ENCODE peak calls at places on chromosomes 13 and 19, in eight cellular contexts. R is tibial nerve, K is WTC11, L is IMR-90, O is thoracic aorta, Z is adrenal gland, P is PC-3, H is brain microvascular endothelial cell. A is an unnamed sample.

GRCh38 chr13:109381546-109382180 is 404.7 kb downstream of the IRS2 start:
- DNase-seq in H (peak; percentile 72), K (no peak), O (no peak), L (peak; percentile 71), Z (no peak), P (no peak), R (no peak), A (no peak)

GRCh38 chr19:32971012-32971595 is 654 bp downstream of the CEP89 start:
- DNase-seq in R (no peak), O (no peak), L (no peak), K (no peak), Z (no peak), H (no peak), P (no peak), A (no peak)

GRCh38 chr19:57282011-57282636 is 1.8 kb downstream of the ZNF460 start:
- DNase-seq in K (no peak), O (no peak), P (peak; percentile 62), Z (no peak), H (no peak), R (no peak), L (no peak), A (no peak)

GRCh38 chr19:58572026-58572817 is 913 bp downstream of the MZF1 start:
- DNase-seq in H (no peak), L (no peak), O (no peak), K (no peak), R (no peak), Z (no peak), P (no peak), A (no peak)

GRCh38 chr19:41527079-41527478 is 48.9 kb upstream of the CEACAM21 start:
- DNase-seq in K (no peak), H (no peak), Z (no peak), P (no peak), R (no peak), L (no peak), O (no peak), A (no peak)

GRCh38 chr13:107553838-107554237 is 661.5 kb downstream of the LIG4 start:
- DNase-seq in K (no peak), P (peak; percentile 3), O (no peak), R (no peak), L (peak; percentile 69), Z (no peak), H (peak; percentile 14), A (no peak)

GRCh38 chr19:10751109-10751972 is 33.5 kb downstream of the DNM2 start:
- DNase-seq in K (no peak), Z (no peak), H (no peak), P (no peak), O (no peak), R (no peak), L (no peak), A (no peak)

GRCh38 chr19:2186071-2186846 is 22.5 kb downstream of the DOT1L start:
- DNase-seq in R (peak; percentile 78), H (peak; percentile 85), P (no peak), K (no peak), L (peak; percentile 95), Z (peak; percentile 58), O (peak; percentile 62), A (peak; percentile 97)

GRCh38 chr13:106532111-106532929 is 3.1 kb downstream of the EFNB2 start:
- DNase-seq in R (no peak), K (no peak), H (peak; percentile 58), L (peak; percentile 32), O (no peak), Z (no peak), P (peak; percentile 41), A (no peak)

GRCh38 chr19:58409010-58409790 is 751 bp downstream of the ZNF584 start:
- DNase-seq in R (no peak), Z (peak; percentile 28), H (no peak), L (peak; percentile 22), O (no peak), P (peak; percentile 56), K (peak; percentile 31), A (no peak)

GRCh38 chr19:46772170-46773017 is 16.0 kb downstream of the SLC1A5 start:
- DNase-seq in H (no peak), K (no peak), P (no peak), L (no peak), O (no peak), Z (no peak), R (no peak), A (no peak)

GRCh38 chr19:51691122-51692064 is 1.7 kb upstream of the SPACA6 start:
- DNase-seq in P (no peak), H (no peak), L (peak; percentile 65), K (peak; percentile 25), R (no peak), Z (no peak), O (no peak), A (no peak)

GRCh38 chr19:2337329-2337707 is 8.8 kb downstream of the SPPL2B start:
- DNase-seq in H (peak; percentile 24), P (no peak), L (peak; percentile 43), Z (no peak), O (no peak), R (peak; percentile 35), K (peak; percentile 76), A (no peak)

GRCh38 chr13:74409551-74409950 is 275.3 kb upstream of the KLF12 start:
- DNase-seq in O (no peak), L (no peak), K (no peak), P (no peak), R (no peak), Z (no peak), H (no peak), A (no peak)

GRCh38 chr13:74414458-74414857 is 280.3 kb upstream of the KLF12 start:
- DNase-seq in H (no peak), P (no peak), O (no peak), Z (no peak), L (no peak), R (no peak), K (no peak), A (no peak)

GRCh38 chr13:74413482-74413881 is 279.3 kb upstream of the KLF12 start:
- DNase-seq in L (no peak), H (no peak), K (no peak), O (no peak), P (no peak), Z (no peak), R (no peak), A (no peak)
- TF ChIP-seq CTCF in L (no peak), H (no peak), K (no peak), O (no peak), P (no peak), Z (no peak), R (no peak), A (no peak)

DNA sequence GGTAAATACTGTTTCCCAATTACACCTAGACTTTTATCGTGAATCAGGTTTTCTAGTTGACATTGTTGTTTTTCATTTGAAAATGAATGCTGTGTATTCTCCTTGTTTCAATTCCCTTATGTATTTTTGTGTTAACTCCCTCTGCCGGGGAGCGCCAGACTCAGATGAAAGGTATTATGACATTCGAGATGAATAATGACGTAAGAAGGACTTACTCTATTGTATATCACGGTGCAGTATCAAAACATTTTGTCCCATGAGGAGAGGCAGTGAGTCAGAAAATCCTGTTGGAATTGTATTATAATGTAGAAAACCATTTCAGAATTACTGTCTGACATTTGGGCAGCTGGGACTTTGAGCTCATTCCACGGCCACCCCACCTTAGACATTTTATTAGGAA is 61.6 kb downstream of the LRCH1 start:
- DNase-seq in P (no peak), L (peak; percentile 93), R (no peak), H (peak; percentile 66), O (no peak), Z (no peak), K (no peak), A (no peak)
- TF ChIP-seq CTCF in P (no peak), L (peak; percentile 42), R (no peak), H (peak; percentile 58), O (no peak), Z (no peak), K (no peak), A (no peak)

DNA sequence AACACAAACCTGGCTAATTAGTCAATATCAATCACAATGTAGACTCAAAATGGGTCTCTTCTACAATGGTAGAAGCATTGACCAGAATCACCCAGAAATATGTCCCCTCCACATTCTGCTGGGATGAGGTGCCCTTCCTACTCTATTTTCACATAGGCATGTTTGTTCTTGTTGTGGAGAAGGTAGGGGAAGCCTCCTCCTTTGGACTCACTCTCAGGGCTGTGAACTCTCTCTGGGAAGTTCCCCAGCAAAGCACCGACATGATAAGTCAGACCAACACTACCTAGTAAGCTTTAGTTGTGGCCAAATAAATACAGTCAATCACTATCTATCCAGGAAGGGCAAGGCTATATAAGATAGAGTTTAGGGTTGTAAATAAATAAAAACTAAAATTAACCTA is 194.5 kb upstream of the UBL3 start:
- DNase-seq in O (no peak), H (no peak), R (no peak), P (no peak), K (no peak), L (no peak), Z (no peak), A (no peak)
- TF ChIP-seq CTCF in O (no peak), H (no peak), R (no peak), P (no peak), K (no peak), L (no peak), Z (no peak), A (no peak)

GRCh38 chr13:57353831-57354230 is 186.8 kb downstream of the PRR20E start:
- DNase-seq in H (no peak), K (no peak), P (no peak), R (no peak), L (no peak), Z (no peak), O (no peak), A (no peak)
- TF ChIP-seq CTCF in H (no peak), K (no peak), P (no peak), R (no peak), L (no peak), Z (no peak), O (no peak), A (no peak)

GRCh38 chr13:20035130-20035529 is 76.6 kb downstream of the ZMYM2 start:
- DNase-seq in R (no peak), L (no peak), P (peak; percentile 37), K (no peak), O (no peak), Z (no peak), H (no peak), A (no peak)
- TF ChIP-seq CTCF in R (no peak), L (no peak), P (peak; percentile 62), K (no peak), O (no peak), Z (no peak), H (no peak), A (no peak)

DNA sequence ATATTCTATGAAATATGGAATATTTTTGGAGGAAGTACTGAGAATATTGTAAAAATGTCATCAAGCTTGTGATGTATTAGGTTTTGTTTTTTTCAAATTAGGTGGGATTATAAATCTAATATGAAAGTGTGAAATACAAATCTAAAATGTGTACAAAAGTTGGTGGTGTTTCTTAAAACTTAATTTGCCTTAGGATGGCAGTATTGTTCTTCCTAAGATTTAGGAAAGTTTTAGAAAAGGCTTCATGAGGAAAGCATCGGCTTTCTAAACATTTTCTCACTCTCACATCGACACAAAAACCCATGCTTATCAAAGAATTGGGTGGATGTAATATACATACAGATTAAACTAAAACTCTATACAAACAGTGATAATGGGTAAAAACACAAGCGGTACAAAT is 972.0 kb upstream of the PCDH20 start:
- DNase-seq in K (no peak), O (no peak), R (no peak), P (peak; percentile 29), L (peak; percentile 36), H (no peak), Z (no peak), A (no peak)
- TF ChIP-seq CTCF in K (no peak), O (no peak), R (no peak), P (peak; percentile 46), L (peak; percentile 48), H (no peak), Z (no peak), A (no peak)

A was measured in AG09319.